ENCODE peak calls at places on chromosomes 13 and 19, in eight cellular contexts. One of them, this sample, is unnamed.

GRCh38 chr19:10006335-10006708 is 4.0 kb downstream of the COL5A3 start:
- DNase-seq in choroid plexus epithelial cell: peak
- DNase-seq in fibroblast of pulmonary artery: peak
- DNase-seq in AG10803: peak
- DNase-seq in fibroblast of lung: peak
- DNase-seq in dorsolateral prefrontal cortex: no peak
- DNase-seq in cardiac fibroblast: peak
- DNase-seq in astrocyte of the spinal cord: peak
- DNase-seq in this sample: peak

GRCh38 chr13:50685491-50685890 is 158.0 kb downstream of the DLEU7 start:
- DNase-seq in fibroblast of pulmonary artery: peak
- DNase-seq in dorsolateral prefrontal cortex: peak
- DNase-seq in fibroblast of lung: peak
- DNase-seq in cardiac fibroblast: peak
- DNase-seq in AG10803: peak
- DNase-seq in choroid plexus epithelial cell: peak
- DNase-seq in astrocyte of the spinal cord: peak
- DNase-seq in this sample: no peak

GRCh38 chr13:32164622-32165268 is 133.2 kb downstream of the FRY start:
- DNase-seq in astrocyte of the spinal cord: peak
- DNase-seq in fibroblast of pulmonary artery: peak
- DNase-seq in AG10803: peak
- DNase-seq in fibroblast of lung: peak
- DNase-seq in choroid plexus epithelial cell: peak
- DNase-seq in dorsolateral prefrontal cortex: no peak
- DNase-seq in cardiac fibroblast: peak
- DNase-seq in this sample: peak

GRCh38 chr13:21137696-21138095 is 38.7 kb downstream of the SKA3 start:
- DNase-seq in fibroblast of pulmonary artery: peak
- DNase-seq in choroid plexus epithelial cell: peak
- DNase-seq in cardiac fibroblast: peak
- DNase-seq in fibroblast of lung: peak
- DNase-seq in AG10803: peak
- DNase-seq in astrocyte of the spinal cord: peak
- DNase-seq in dorsolateral prefrontal cortex: no peak
- DNase-seq in this sample: peak

GRCh38 chr13:113157929-113158747 is at the start of gene PROZ:
- DNase-seq in astrocyte of the spinal cord: no peak
- DNase-seq in cardiac fibroblast: no peak
- DNase-seq in AG10803: no peak
- DNase-seq in fibroblast of pulmonary artery: no peak
- DNase-seq in fibroblast of lung: no peak
- DNase-seq in dorsolateral prefrontal cortex: no peak
- DNase-seq in choroid plexus epithelial cell: no peak
- DNase-seq in this sample: no peak

GRCh38 chr13:29496241-29496712 is 99.2 kb downstream of the SLC7A1 start:
- DNase-seq in fibroblast of pulmonary artery: peak
- DNase-seq in AG10803: no peak
- DNase-seq in astrocyte of the spinal cord: no peak
- DNase-seq in choroid plexus epithelial cell: no peak
- DNase-seq in fibroblast of lung: no peak
- DNase-seq in dorsolateral prefrontal cortex: peak
- DNase-seq in cardiac fibroblast: peak
- DNase-seq in this sample: no peak

GRCh38 chr13:33087790-33088189 is 71.6 kb downstream of the KL start:
- DNase-seq in choroid plexus epithelial cell: no peak
- DNase-seq in fibroblast of lung: peak
- DNase-seq in fibroblast of pulmonary artery: peak
- DNase-seq in AG10803: no peak
- DNase-seq in cardiac fibroblast: no peak
- DNase-seq in dorsolateral prefrontal cortex: no peak
- DNase-seq in astrocyte of the spinal cord: no peak
- DNase-seq in this sample: no peak

GRCh38 chr19:53865523-53865917 is 2.2 kb upstream of the MYADM start:
- DNase-seq in dorsolateral prefrontal cortex: no peak
- DNase-seq in choroid plexus epithelial cell: no peak
- DNase-seq in fibroblast of lung: no peak
- DNase-seq in astrocyte of the spinal cord: no peak
- DNase-seq in AG10803: peak
- DNase-seq in fibroblast of pulmonary artery: no peak
- DNase-seq in cardiac fibroblast: no peak
- DNase-seq in this sample: no peak

GRCh38 chr13:100573121-100573520 is 15.5 kb downstream of the GGACT start:
- DNase-seq in fibroblast of pulmonary artery: peak
- DNase-seq in choroid plexus epithelial cell: peak
- DNase-seq in fibroblast of lung: peak
- DNase-seq in cardiac fibroblast: peak
- DNase-seq in dorsolateral prefrontal cortex: peak
- DNase-seq in AG10803: peak
- DNase-seq in astrocyte of the spinal cord: peak
- DNase-seq in this sample: peak

GRCh38 chr19:30371960-30372824 is at the start of gene ZNF536:
- DNase-seq in choroid plexus epithelial cell: no peak
- DNase-seq in astrocyte of the spinal cord: no peak
- DNase-seq in cardiac fibroblast: no peak
- DNase-seq in fibroblast of pulmonary artery: no peak
- DNase-seq in fibroblast of lung: no peak
- DNase-seq in AG10803: no peak
- DNase-seq in dorsolateral prefrontal cortex: peak
- DNase-seq in this sample: no peak

GRCh38 chr13:20043207-20043925 is 84.8 kb downstream of the ZMYM2 start:
- DNase-seq in fibroblast of pulmonary artery: no peak
- DNase-seq in astrocyte of the spinal cord: no peak
- DNase-seq in dorsolateral prefrontal cortex: no peak
- DNase-seq in cardiac fibroblast: no peak
- DNase-seq in fibroblast of lung: no peak
- DNase-seq in choroid plexus epithelial cell: no peak
- DNase-seq in AG10803: no peak
- DNase-seq in this sample: no peak

GRCh38 chr13:97459215-97459772 is 25.3 kb downstream of the RAP2A start:
- DNase-seq in fibroblast of lung: no peak
- DNase-seq in fibroblast of pulmonary artery: no peak
- DNase-seq in dorsolateral prefrontal cortex: no peak
- DNase-seq in astrocyte of the spinal cord: no peak
- DNase-seq in AG10803: no peak
- DNase-seq in choroid plexus epithelial cell: no peak
- DNase-seq in cardiac fibroblast: no peak
- DNase-seq in this sample: no peak

GRCh38 chr19:44585371-44586141 is 27.8 kb upstream of the IGSF23 start:
- DNase-seq in fibroblast of lung: peak
- DNase-seq in choroid plexus epithelial cell: peak
- DNase-seq in cardiac fibroblast: peak
- DNase-seq in AG10803: peak
- DNase-seq in fibroblast of pulmonary artery: peak
- DNase-seq in dorsolateral prefrontal cortex: no peak
- DNase-seq in astrocyte of the spinal cord: peak
- DNase-seq in this sample: peak

GRCh38 chr13:25268561-25268960 is 18.7 kb downstream of the MTMR6 start:
- DNase-seq in fibroblast of lung: no peak
- DNase-seq in dorsolateral prefrontal cortex: no peak
- DNase-seq in AG10803: no peak
- DNase-seq in astrocyte of the spinal cord: no peak
- DNase-seq in cardiac fibroblast: no peak
- DNase-seq in fibroblast of pulmonary artery: no peak
- DNase-seq in choroid plexus epithelial cell: no peak
- DNase-seq in this sample: no peak

GRCh38 chr13:99347335-99347878 is 40.2 kb upstream of the GPR183 start:
- DNase-seq in AG10803: no peak
- DNase-seq in astrocyte of the spinal cord: no peak
- DNase-seq in choroid plexus epithelial cell: no peak
- DNase-seq in fibroblast of pulmonary artery: no peak
- DNase-seq in fibroblast of lung: no peak
- DNase-seq in dorsolateral prefrontal cortex: no peak
- DNase-seq in cardiac fibroblast: no peak
- DNase-seq in this sample: no peak

GRCh38 chr19:11279505-11280236 is 16.3 kb upstream of the TSPAN16 start:
- DNase-seq in fibroblast of lung: peak
- DNase-seq in dorsolateral prefrontal cortex: no peak
- DNase-seq in cardiac fibroblast: no peak
- DNase-seq in astrocyte of the spinal cord: no peak
- DNase-seq in fibroblast of pulmonary artery: peak
- DNase-seq in choroid plexus epithelial cell: no peak
- DNase-seq in AG10803: peak
- DNase-seq in this sample: no peak

GRCh38 chr13:49421391-49421790 is 22.5 kb downstream of the CAB39L start:
- DNase-seq in fibroblast of lung: no peak
- DNase-seq in astrocyte of the spinal cord: no peak
- DNase-seq in cardiac fibroblast: peak
- DNase-seq in choroid plexus epithelial cell: peak
- DNase-seq in dorsolateral prefrontal cortex: no peak
- DNase-seq in fibroblast of pulmonary artery: peak
- DNase-seq in AG10803: no peak
- DNase-seq in this sample: peak

GRCh38 chr19:13906525-13906904 is 514 bp downstream of the CC2D1A start:
- DNase-seq in fibroblast of lung: no peak
- DNase-seq in astrocyte of the spinal cord: no peak
- DNase-seq in fibroblast of pulmonary artery: no peak
- DNase-seq in dorsolateral prefrontal cortex: no peak
- DNase-seq in choroid plexus epithelial cell: peak
- DNase-seq in AG10803: peak
- DNase-seq in cardiac fibroblast: no peak
- DNase-seq in this sample: no peak

GRCh38 chr19:1213391-1214286 is 8.1 kb downstream of the STK11 start:
- DNase-seq in AG10803: peak
- DNase-seq in astrocyte of the spinal cord: peak
- DNase-seq in fibroblast of pulmonary artery: peak
- DNase-seq in cardiac fibroblast: peak
- DNase-seq in choroid plexus epithelial cell: peak
- DNase-seq in dorsolateral prefrontal cortex: no peak
- DNase-seq in fibroblast of lung: peak
- DNase-seq in this sample: peak

GRCh38 chr13:50910483-50910805 is 853 bp downstream of the RNASEH2B start:
- DNase-seq in fibroblast of pulmonary artery: peak
- DNase-seq in AG10803: peak
- DNase-seq in dorsolateral prefrontal cortex: no peak
- DNase-seq in choroid plexus epithelial cell: peak
- DNase-seq in fibroblast of lung: peak
- DNase-seq in astrocyte of the spinal cord: peak
- DNase-seq in cardiac fibroblast: peak
- DNase-seq in this sample: peak

GRCh38 chr13:112714366-112714765 is 24.5 kb downstream of the ATP11A start:
- DNase-seq in cardiac fibroblast: no peak
- DNase-seq in choroid plexus epithelial cell: no peak
- DNase-seq in fibroblast of lung: no peak
- DNase-seq in astrocyte of the spinal cord: no peak
- DNase-seq in AG10803: no peak
- DNase-seq in fibroblast of pulmonary artery: no peak
- DNase-seq in dorsolateral prefrontal cortex: peak
- DNase-seq in this sample: no peak

GRCh38 chr19:13838071-13838942 is 38.6 kb upstream of the NANOS3 start:
- DNase-seq in fibroblast of lung: no peak
- DNase-seq in cardiac fibroblast: peak
- DNase-seq in dorsolateral prefrontal cortex: no peak
- DNase-seq in astrocyte of the spinal cord: peak
- DNase-seq in choroid plexus epithelial cell: no peak
- DNase-seq in fibroblast of pulmonary artery: no peak
- DNase-seq in AG10803: no peak
- DNase-seq in this sample: no peak

GRCh38 chr19:35042056-35042730 is 672 bp downstream of the HPN start:
- DNase-seq in cardiac fibroblast: no peak
- DNase-seq in dorsolateral prefrontal cortex: no peak
- DNase-seq in fibroblast of pulmonary artery: no peak
- DNase-seq in choroid plexus epithelial cell: no peak
- DNase-seq in astrocyte of the spinal cord: no peak
- DNase-seq in AG10803: no peak
- DNase-seq in fibroblast of lung: no peak
- DNase-seq in this sample: no peak
- H3K4me3 ChIP-seq in cardiac fibroblast: no peak
- H3K4me3 ChIP-seq in dorsolateral prefrontal cortex: no peak
- H3K4me3 ChIP-seq in fibroblast of pulmonary artery: no peak
- H3K4me3 ChIP-seq in choroid plexus epithelial cell: no peak
- H3K4me3 ChIP-seq in astrocyte of the spinal cord: no peak
- H3K4me3 ChIP-seq in AG10803: no peak
- H3K4me3 ChIP-seq in fibroblast of lung: no peak
- H3K4me3 ChIP-seq in this sample: no peak

DNA sequence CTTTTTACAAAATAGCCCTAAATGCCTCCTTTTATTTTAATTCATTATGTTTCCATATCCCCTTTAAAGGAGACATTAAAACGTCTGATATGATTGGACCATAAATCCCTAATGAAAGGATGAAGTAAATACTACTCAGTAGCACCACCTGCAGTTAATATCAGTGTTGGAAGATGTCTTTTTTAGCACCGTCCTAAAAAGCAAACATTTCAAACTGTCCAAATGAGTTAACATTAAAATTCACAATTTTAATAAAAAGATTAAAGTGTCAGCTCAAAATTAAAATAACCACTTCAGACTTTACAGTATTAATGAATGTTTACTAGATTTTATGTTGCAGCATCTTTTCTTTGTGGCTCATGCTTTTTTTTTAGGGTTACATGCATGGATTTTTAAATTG is 12.3 kb downstream of the ZNF507 start:
- DNase-seq in choroid plexus epithelial cell: peak
- DNase-seq in fibroblast of pulmonary artery: no peak
- DNase-seq in astrocyte of the spinal cord: no peak
- DNase-seq in dorsolateral prefrontal cortex: no peak
- DNase-seq in AG10803: no peak
- DNase-seq in fibroblast of lung: no peak
- DNase-seq in cardiac fibroblast: no peak
- DNase-seq in this sample: no peak
- TF ChIP-seq CTCF in choroid plexus epithelial cell: peak
- TF ChIP-seq CTCF in fibroblast of pulmonary artery: peak
- TF ChIP-seq CTCF in astrocyte of the spinal cord: no peak
- TF ChIP-seq CTCF in dorsolateral prefrontal cortex: peak
- TF ChIP-seq CTCF in AG10803: peak
- TF ChIP-seq CTCF in fibroblast of lung: no peak
- TF ChIP-seq CTCF in cardiac fibroblast: peak
- TF ChIP-seq CTCF in this sample: peak

DNA sequence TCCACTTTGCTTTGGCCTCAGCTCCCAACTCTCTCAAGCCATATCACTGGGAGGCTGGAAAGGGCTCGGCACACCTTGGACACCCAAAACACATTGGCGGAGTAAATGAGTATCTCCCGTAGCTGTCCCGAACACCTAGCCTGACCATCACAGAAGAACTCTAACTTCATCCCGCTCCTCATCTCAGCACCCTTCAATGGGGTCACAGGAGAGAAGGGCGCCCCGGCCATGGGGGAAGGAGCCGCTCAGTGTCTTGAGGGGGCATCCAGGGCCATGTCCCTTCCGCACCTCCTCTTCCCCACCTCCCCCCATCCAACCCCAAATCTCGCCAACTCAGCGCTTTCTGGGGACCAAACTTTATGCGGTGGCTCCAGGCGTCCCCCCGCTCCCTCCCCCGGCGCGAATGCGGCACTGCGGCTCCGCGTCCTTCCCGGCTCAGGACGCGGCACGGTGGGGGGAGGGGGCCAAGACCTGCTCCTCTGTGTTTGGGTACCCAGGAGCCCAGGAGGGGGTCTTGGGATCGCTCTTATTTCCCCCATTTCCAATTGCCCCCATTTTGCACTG is 3.0 kb downstream of the KCNC3 start:
- DNase-seq in cardiac fibroblast: no peak
- DNase-seq in fibroblast of pulmonary artery: no peak
- DNase-seq in astrocyte of the spinal cord: no peak
- DNase-seq in choroid plexus epithelial cell: no peak
- DNase-seq in dorsolateral prefrontal cortex: no peak
- DNase-seq in fibroblast of lung: no peak
- DNase-seq in AG10803: no peak
- DNase-seq in this sample: no peak
- H3K4me3 ChIP-seq in cardiac fibroblast: no peak
- H3K4me3 ChIP-seq in fibroblast of pulmonary artery: no peak
- H3K4me3 ChIP-seq in astrocyte of the spinal cord: no peak
- H3K4me3 ChIP-seq in choroid plexus epithelial cell: no peak
- H3K4me3 ChIP-seq in dorsolateral prefrontal cortex: peak
- H3K4me3 ChIP-seq in fibroblast of lung: no peak
- H3K4me3 ChIP-seq in AG10803: no peak
- H3K4me3 ChIP-seq in this sample: no peak

GRCh38 chr13:101941095-101941777 is 460.6 kb downstream of the FGF14 start:
- DNase-seq in fibroblast of pulmonary artery: peak
- DNase-seq in cardiac fibroblast: peak
- DNase-seq in choroid plexus epithelial cell: peak
- DNase-seq in AG10803: peak
- DNase-seq in dorsolateral prefrontal cortex: no peak
- DNase-seq in astrocyte of the spinal cord: peak
- DNase-seq in fibroblast of lung: peak
- DNase-seq in this sample: peak
- TF ChIP-seq CTCF in fibroblast of pulmonary artery: no peak
- TF ChIP-seq CTCF in cardiac fibroblast: peak
- TF ChIP-seq CTCF in choroid plexus epithelial cell: peak
- TF ChIP-seq CTCF in AG10803: peak
- TF ChIP-seq CTCF in dorsolateral prefrontal cortex: no peak
- TF ChIP-seq CTCF in astrocyte of the spinal cord: peak
- TF ChIP-seq CTCF in fibroblast of lung: peak
- TF ChIP-seq CTCF in this sample: peak